ENCODE peak calls at places on chromosomes 7 and 10, in five cellular contexts. E is keratinocyte, J is HepG2, C is mesendoderm, K is neural progenitor cell. V is an unnamed sample.

GRCh38 chr7:26525413-26526287 is 234.0 kb downstream of the SNX10 start:
- DNase-seq in E (no peak), J (no peak), C (no peak), K (no peak), V (no peak)

GRCh38 chr7:92584953-92585352 is 5.2 kb downstream of the FAM133B start:
- DNase-seq in E (no peak), J (peak; percentile 42), C (peak; percentile 44), K (no peak), V (no peak)

GRCh38 chr7:108142675-108143259 is 12.6 kb upstream of the LAMB4 start:
- DNase-seq in E (no peak), J (no peak), C (no peak), K (no peak), V (no peak)

GRCh38 chr7:96034940-96035727 is 262.8 kb downstream of the DYNC1I1 start:
- DNase-seq in E (no peak), J (no peak), C (no peak), K (no peak), V (no peak)

GRCh38 chr10:111360260-111360925 is 283.6 kb downstream of the ADRA2A start:
- DNase-seq in E (no peak), J (peak; percentile 69), C (peak; percentile 95), K (peak; percentile 78), V (no peak)

GRCh38 chr7:73892003-73892975 is 31.3 kb downstream of the TMEM270 start:
- DNase-seq in E (no peak), J (no peak), C (no peak), K (no peak), V (peak; percentile 2)

GRCh38 chr10:131727612-131728011 is 173.2 kb upstream of the PPP2R2D start:
- DNase-seq in E (no peak), J (no peak), C (no peak), K (no peak), V (no peak)

GRCh38 chr10:132497788-132498561 is 39.6 kb upstream of the INPP5A start:
- DNase-seq in E (no peak), J (no peak), C (no peak), K (no peak), V (peak; percentile 60)

GRCh38 chr7:28956608-28957063 is 1.5 kb downstream of the TRIL start:
- DNase-seq in E (no peak), J (peak; percentile 48), C (peak; percentile 94), K (peak; percentile 88), V (peak; percentile 92)

GRCh38 chr10:113563306-113564088 is 10.6 kb downstream of the HABP2 start:
- DNase-seq in E (peak; percentile 7), J (peak; percentile 35), C (peak; percentile 75), K (peak; percentile 91), V (peak; percentile 89)

GRCh38 chr10:13594641-13595040 is 7.9 kb downstream of the PRPF18 start:
- DNase-seq in E (no peak), J (no peak), C (no peak), K (no peak), V (no peak)

GRCh38 chr10:90969947-90970673 is 49.2 kb upstream of the ANKRD1 start:
- DNase-seq in E (no peak), J (peak; percentile 19), C (peak; percentile 75), K (no peak), V (no peak)

GRCh38 chr7:130821864-130822263 is 87.9 kb upstream of the KLF14 start:
- DNase-seq in E (no peak), J (no peak), C (no peak), K (no peak), V (no peak)

GRCh38 chr10:22427890-22428571 is 82.7 kb downstream of the SPAG6 start:
- DNase-seq in E (peak; percentile 77), J (no peak), C (no peak), K (no peak), V (no peak)

GRCh38 chr10:121135512-121135911 is 284.4 kb downstream of the WDR11 start:
- DNase-seq in E (no peak), J (no peak), C (no peak), K (no peak), V (no peak)

GRCh38 chr7:50589362-50589761 is 24.2 kb upstream of the DDC start:
- DNase-seq in E (no peak), J (no peak), C (no peak), K (no peak), V (no peak)

GRCh38 chr7:14734839-14735321 is 167.7 kb downstream of the DGKB start:
- DNase-seq in E (no peak), J (no peak), C (peak; percentile 82), K (peak; percentile 83), V (no peak)

GRCh38 chr10:28993056-28993455 is 295.8 kb upstream of the LYZL1 start:
- DNase-seq in E (no peak), J (no peak), C (no peak), K (no peak), V (no peak)

GRCh38 chr10:14557573-14557972 is 217.1 kb downstream of the FAM107B start:
- DNase-seq in E (no peak), J (no peak), C (no peak), K (no peak), V (no peak)

GRCh38 chr7:90594791-90595317 is 1.3 kb upstream of the CDK14 start:
- DNase-seq in E (no peak), J (no peak), C (peak; percentile 92), K (peak; percentile 54), V (no peak)

GRCh38 chr10:71271626-71272025 is 47.4 kb upstream of the SLC29A3 start:
- DNase-seq in E (no peak), J (no peak), C (no peak), K (no peak), V (no peak)

GRCh38 chr10:71268751-71269150 is 50.3 kb upstream of the SLC29A3 start:
- DNase-seq in E (no peak), J (no peak), C (no peak), K (no peak), V (no peak)

GRCh38 chr10:71269301-71270288 is 49.5 kb upstream of the SLC29A3 start:
- DNase-seq in E (no peak), J (no peak), C (peak; percentile 92), K (peak; percentile 68), V (no peak)

GRCh38 chr10:71270821-71271220 is 48.2 kb upstream of the SLC29A3 start:
- DNase-seq in E (no peak), J (no peak), C (no peak), K (no peak), V (no peak)

DNA sequence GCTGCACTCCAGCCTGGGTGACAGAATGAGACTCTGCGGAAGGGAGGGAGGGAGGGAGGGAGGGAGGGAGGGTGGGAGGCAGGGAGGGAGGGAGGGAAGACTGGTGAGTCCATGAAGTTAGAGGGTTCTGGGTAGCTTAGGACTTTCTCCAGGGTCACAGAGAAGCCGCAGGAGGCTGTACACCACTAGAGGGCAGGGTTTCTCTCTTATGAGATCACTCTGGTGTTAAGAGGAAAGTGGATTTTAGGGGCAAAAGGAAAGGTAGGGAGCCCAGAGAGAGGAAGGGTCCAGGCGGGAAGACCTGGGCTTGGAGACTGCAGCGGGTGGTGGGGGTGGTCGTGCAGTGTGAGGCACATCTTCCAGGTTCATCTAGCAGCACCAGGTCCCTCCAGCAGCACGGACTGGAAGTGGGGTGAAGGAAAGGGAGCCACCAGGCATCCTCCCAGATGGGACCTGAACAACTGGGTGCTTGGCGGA is 48.7 kb upstream of the SLC29A3 start:
- DNase-seq in E (no peak), J (peak; percentile 56), C (peak; percentile 95), K (peak; percentile 90), V (no peak)
- H3K9ac ChIP-seq in E (no peak overlapping the region), J (no peak overlapping the region), C (peak overlapping the region; percentile 41), K (no peak overlapping the region), V (no peak overlapping the region)

DNA sequence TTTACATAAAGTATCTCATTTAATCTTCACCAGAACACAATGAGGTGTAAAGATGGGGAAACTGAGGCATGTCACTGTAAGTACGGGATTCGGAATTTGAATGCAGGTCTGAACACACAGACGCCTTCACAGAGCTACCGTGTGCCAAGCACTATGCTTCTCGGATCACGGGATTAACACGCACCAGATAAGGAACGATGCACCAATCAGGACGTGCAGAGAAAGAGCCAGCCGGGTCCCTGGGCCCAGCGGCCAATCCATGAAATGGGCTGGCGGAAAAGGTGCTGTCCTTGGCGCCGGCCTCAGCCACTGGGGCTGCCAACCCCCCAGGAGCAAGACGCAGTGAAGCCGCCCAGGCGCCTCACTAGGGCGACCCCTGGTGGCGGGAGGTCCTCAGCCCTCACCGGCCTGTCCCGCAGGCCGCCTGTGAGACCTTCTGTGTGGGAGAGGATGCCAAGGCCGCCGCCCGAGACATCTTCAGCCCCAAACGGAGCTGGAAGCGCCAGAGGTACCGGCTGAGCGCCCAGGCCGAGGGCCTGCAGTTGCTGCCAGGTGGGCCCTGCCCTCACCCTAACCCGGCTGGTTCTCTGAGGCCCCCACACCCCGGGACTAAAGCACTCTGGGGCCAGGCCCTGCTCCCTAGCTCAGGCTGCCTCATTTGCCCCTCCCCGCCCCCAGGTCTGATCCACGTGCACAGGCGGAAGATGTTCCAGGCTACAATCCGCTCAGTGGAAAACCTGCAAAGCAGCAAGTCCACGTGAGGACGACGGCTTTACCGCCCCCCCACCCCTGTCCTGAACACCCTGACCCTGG is 15.6 kb downstream of the ATG9B start:
- DNase-seq in E (no peak), J (peak; percentile 47), C (peak; percentile 90), K (peak; percentile 77), V (peak; percentile 90)
- H3K4me3 ChIP-seq in E (no peak overlapping the region), J (peak overlapping the region; percentile 77), C (no peak overlapping the region), K (peak overlapping the region; percentile 32), V (no peak overlapping the region)

GRCh38 chr10:11329055-11329673 is 282.3 kb downstream of the USP6NL start:
- DNase-seq in E (no peak), J (no peak), C (no peak), K (no peak), V (no peak)
- H3K9ac ChIP-seq in E (no peak overlapping the region), J (no peak overlapping the region), C (no peak overlapping the region), K (no peak overlapping the region), V (no peak overlapping the region)

DNA sequence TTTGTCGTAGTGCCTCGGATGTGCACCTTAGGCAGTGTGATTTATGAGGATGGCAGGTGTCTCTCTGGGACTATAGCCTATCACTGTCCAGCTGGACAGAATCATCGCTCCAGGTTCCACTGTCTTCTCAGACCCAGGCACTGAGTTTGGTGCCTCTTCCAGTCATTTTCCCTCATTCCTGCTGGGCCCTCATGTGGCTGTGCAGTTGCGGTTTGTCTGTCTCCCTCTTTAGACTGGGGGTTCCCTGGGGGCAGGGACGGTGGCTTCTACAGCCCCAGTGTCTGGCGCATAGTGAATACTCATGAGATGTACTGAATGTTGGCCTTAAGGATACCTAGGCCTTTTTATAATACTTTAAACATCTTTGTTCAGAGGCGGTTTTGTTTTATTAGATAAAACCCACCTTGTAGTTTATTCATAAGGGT is 28.9 kb downstream of the CCM2 start:
- DNase-seq in E (no peak), J (no peak), C (no peak), K (no peak), V (peak; percentile 26)
- H3K4me3 ChIP-seq in E (no peak overlapping the region), J (no peak overlapping the region), C (no peak overlapping the region), K (no peak overlapping the region), V (no peak overlapping the region)

DNA sequence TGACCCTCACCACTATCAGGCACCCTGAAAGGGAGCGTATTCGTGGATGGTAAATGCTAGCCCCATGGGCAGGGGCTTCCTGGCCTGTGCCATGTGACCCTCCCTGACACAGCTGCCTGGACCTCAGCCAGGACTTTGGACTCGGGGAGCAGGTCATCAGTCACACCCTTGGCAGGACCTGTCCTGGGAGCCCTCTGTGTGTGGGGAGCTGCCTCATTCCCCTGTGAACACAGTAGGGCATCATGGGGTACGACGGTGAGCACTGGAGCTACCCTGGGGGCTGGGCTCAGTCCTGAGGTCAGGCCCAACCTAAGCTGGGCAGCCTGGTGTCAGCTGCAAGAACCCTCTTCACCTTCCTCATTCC is 129.3 kb upstream of the FAM20C start:
- DNase-seq in E (no peak), J (no peak), C (no peak), K (no peak), V (peak; percentile 57)
- H3K9ac ChIP-seq in E (no peak overlapping the region), J (no peak overlapping the region), C (no peak overlapping the region), K (no peak overlapping the region), V (no peak overlapping the region)

V was measured in kidney.